ENCODE peak calls at places on chromosomes 6 and 20, in six cellular contexts. T is ovary, V is lower leg skin, L is SJSA1, X is astrocyte of the cerebellum, W is HepG2. I is an unnamed sample.
A peak's percentile ranks its signal among the peaks of the same experiment; 100 is the strongest.

GRCh38 chr6:162069995-162070394 is 657.6 kb downstream of the PRKN start:
- DNase-seq in T (no peak), V (no peak), L (no peak), X (no peak), W (no peak), I (no peak)

GRCh38 chr6:37460805-37461204 is 27.8 kb downstream of the CMTR1 start:
- DNase-seq in T (no peak), V (peak; percentile 17), L (no peak), X (no peak), W (no peak), I (no peak)

GRCh38 chr20:2618815-2619214 is 33.6 kb upstream of the NOP56 start:
- DNase-seq in T (no peak), V (no peak), L (no peak), X (no peak), W (no peak), I (no peak)

GRCh38 chr6:112205521-112206458 is 48.6 kb downstream of the LAMA4 start:
- DNase-seq in T (no peak), V (no peak), L (no peak), X (peak; percentile 92), W (no peak), I (no peak)

GRCh38 chr20:54140927-54141566 is 32.7 kb downstream of the CYP24A1 start:
- DNase-seq in T (no peak), V (no peak), L (peak; percentile 48), X (peak; percentile 65), W (peak; percentile 96), I (no peak)

GRCh38 chr6:40390144-40390800 is 196.9 kb downstream of the LRFN2 start:
- DNase-seq in T (no peak), V (peak; percentile 21), L (no peak), X (no peak), W (no peak), I (no peak)

GRCh38 chr6:53464942-53465460 is 79.9 kb downstream of the GCLC start:
- DNase-seq in T (peak; percentile 24), V (no peak), L (no peak), X (no peak), W (no peak), I (no peak)

GRCh38 chr20:846894-847278 is 13.4 kb downstream of the FAM110A start:
- DNase-seq in T (no peak), V (no peak), L (no peak), X (no peak), W (no peak), I (no peak)

GRCh38 chr20:19003759-19004336 is 190.3 kb downstream of the SCP2D1 start:
- DNase-seq in T (no peak), V (peak; percentile 39), L (no peak), X (no peak), W (no peak), I (no peak)

GRCh38 chr6:129709451-129709908 is 497 bp downstream of the ARHGAP18 start:
- DNase-seq in T (peak; percentile 47), V (no peak), L (no peak), X (peak; percentile 62), W (no peak), I (peak; percentile 37)

GRCh38 chr6:121755500-121755899 is 320.1 kb downstream of the GJA1 start:
- DNase-seq in T (no peak), V (no peak), L (no peak), X (no peak), W (no peak), I (no peak)

GRCh38 chr20:45340951-45341350 is 7.3 kb downstream of the SDC4 start:
- DNase-seq in T (no peak), V (no peak), L (no peak), X (no peak), W (peak; percentile 70), I (no peak)

GRCh38 chr20:8720089-8720488 is 348.8 kb upstream of the PLCB4 start:
- DNase-seq in T (no peak), V (no peak), L (no peak), X (no peak), W (no peak), I (no peak)

GRCh38 chr6:11043961-11044711 is at the start of gene ELOVL2:
- DNase-seq in T (no peak), V (no peak), L (peak; percentile 62), X (no peak), W (peak; percentile 59), I (peak; percentile 5)

GRCh38 chr6:17281100-17281496 is at the start of gene RBM24:
- DNase-seq in T (peak; percentile 70), V (peak; percentile 94), L (peak; percentile 85), X (peak; percentile 60), W (peak; percentile 66), I (no peak)

GRCh38 chr6:31152776-31153175 is 4.8 kb downstream of the CCHCR1 start:
- DNase-seq in T (no peak), V (no peak), L (no peak), X (no peak), W (no peak), I (no peak)

GRCh38 chr6:37602360-37602759 is 95.3 kb downstream of the MDGA1 start:
- DNase-seq in T (no peak), V (no peak), L (no peak), X (no peak), W (no peak), I (no peak)

GRCh38 chr20:24672886-24673677 is 203.7 kb downstream of the SYNDIG1 start:
- DNase-seq in T (no peak), V (no peak), L (peak; percentile 90), X (peak; percentile 97), W (no peak), I (peak; percentile 92)

GRCh38 chr6:87663434-87663833 is 38.6 kb downstream of the AKIRIN2 start:
- DNase-seq in T (no peak), V (no peak), L (no peak), X (no peak), W (no peak), I (no peak)

GRCh38 chr6:46015119-46015968 is at the start of gene CLIC5:
- DNase-seq in T (no peak), V (peak; percentile 86), L (no peak), X (no peak), W (no peak), I (no peak)

GRCh38 chr6:6811151-6812002 is 222.9 kb downstream of the LY86 start:
- DNase-seq in T (peak; percentile 65), V (peak; percentile 85), L (no peak), X (peak; percentile 18), W (peak; percentile 73), I (peak; percentile 42)

GRCh38 chr6:81759782-81760181 is 7.3 kb upstream of the TENT5A start:
- DNase-seq in T (no peak), V (no peak), L (no peak), X (no peak), W (no peak), I (no peak)

GRCh38 chr6:26103141-26103769 is 16.0 kb downstream of the HFE start:
- DNase-seq in T (no peak), V (no peak), L (no peak), X (no peak), W (peak; percentile 66), I (no peak)

GRCh38 chr6:105489213-105489525 is 86.3 kb upstream of the PREP start:
- DNase-seq in T (no peak), V (no peak), L (no peak), X (no peak), W (no peak), I (no peak)

DNA sequence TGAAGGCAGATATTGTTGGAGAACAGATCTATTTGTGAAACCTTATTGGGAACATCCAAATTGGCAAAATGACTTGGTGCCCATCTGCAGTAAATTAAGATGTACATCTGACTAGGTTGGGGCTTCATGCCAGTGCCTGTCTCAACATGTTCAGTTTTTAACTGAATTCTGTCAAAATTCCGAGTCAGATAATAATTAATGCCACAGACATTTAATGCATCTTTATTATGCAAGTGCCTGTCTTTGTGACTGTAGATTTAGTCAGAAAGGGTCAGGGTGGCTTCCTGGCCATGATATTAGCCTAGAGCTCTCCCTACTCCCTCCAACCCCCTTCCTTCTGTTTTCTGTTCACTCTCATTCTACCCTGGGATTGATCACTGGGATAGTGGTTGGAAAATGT is 199.3 kb upstream of the FLRT3 start:
- DNase-seq in T (no peak), V (no peak), L (no peak), X (no peak), W (no peak), I (no peak)
- H3K4me3 ChIP-seq in T (no peak overlapping the region), V (no peak overlapping the region), L (no peak overlapping the region), X (no peak overlapping the region), W (no peak overlapping the region), I (no peak overlapping the region)

DNA sequence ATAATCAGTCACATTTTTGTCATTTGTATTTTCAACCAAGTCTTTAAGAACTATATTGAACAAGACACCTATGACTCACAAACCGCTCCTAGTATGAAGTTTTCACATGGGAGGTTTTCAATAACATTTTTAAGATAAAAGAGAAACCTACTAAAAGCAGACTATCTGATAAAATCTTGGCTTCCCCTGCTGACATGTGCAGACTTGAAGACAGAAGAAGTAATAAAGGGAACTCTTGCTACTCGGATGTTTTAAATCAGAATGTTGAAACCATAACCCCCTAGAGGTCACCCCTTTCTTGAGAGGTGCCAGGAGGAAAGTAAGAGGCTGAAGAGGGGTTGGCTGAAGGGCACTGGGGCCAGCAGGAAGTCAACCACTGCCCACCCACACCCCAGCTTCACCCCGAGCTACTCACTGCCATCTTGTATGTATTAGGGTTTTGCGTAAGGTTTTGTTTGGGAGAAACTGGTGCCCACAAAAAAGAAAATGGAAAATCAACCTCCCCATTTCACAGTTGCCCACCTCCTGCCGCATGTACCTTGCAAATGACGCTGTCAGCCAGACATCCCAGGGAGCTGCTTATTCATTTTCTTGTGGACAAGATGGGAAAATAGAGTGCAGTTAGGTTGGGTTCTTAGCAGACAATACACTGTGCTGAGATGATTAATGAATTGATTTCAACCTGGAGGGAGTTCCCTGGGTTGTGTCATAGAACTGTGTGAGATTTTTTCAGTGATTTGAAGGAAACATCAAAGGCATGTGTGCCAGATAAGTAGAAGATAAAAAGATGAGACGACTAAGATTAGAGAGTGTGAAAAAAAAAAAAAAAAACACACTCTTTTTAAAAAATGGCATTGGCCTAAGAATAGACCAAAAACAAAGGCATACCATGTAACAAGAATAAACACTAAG is 83.2 kb upstream of the TAB2 start:
- DNase-seq in T (no peak), V (no peak), L (no peak), X (no peak), W (no peak), I (peak; percentile 46)
- H3K4me3 ChIP-seq in T (no peak overlapping the region), V (no peak overlapping the region), L (no peak overlapping the region), X (no peak overlapping the region), W (no peak overlapping the region), I (no peak overlapping the region)

GRCh38 chr6:151387175-151387574 is 4.2 kb downstream of the ZBTB2 start:
- DNase-seq in T (no peak), V (no peak), L (no peak), X (no peak), W (no peak), I (no peak)

GRCh38 chr6:151384151-151384550 is 7.2 kb downstream of the ZBTB2 start:
- DNase-seq in T (no peak), V (no peak), L (no peak), X (no peak), W (no peak), I (no peak)

GRCh38 chr6:151387581-151387980 is 3.8 kb downstream of the ZBTB2 start:
- DNase-seq in T (no peak), V (no peak), L (no peak), X (no peak), W (no peak), I (peak; percentile 29)

GRCh38 chr6:151381722-151382121 is 9.6 kb downstream of the ZBTB2 start:
- DNase-seq in T (no peak), V (no peak), L (no peak), X (no peak), W (no peak), I (no peak)

GRCh38 chr6:151385177-151385576 is 6.2 kb downstream of the ZBTB2 start:
- DNase-seq in T (no peak), V (no peak), L (no peak), X (no peak), W (no peak), I (no peak)
- H3K4me3 ChIP-seq in T (no peak overlapping the region), V (no peak overlapping the region), L (no peak overlapping the region), X (no peak overlapping the region), W (no peak overlapping the region), I (no peak overlapping the region)

GRCh38 chr20:62776035-62776691 is 20.1 kb upstream of the MRGBP start:
- DNase-seq in T (no peak), V (no peak), L (no peak), X (no peak), W (no peak), I (no peak)
- H3K4me3 ChIP-seq in T (no peak overlapping the region), V (no peak overlapping the region), L (no peak overlapping the region), X (no peak overlapping the region), W (peak overlapping the region; percentile 56), I (no peak overlapping the region)